ENCODE peak calls at places on chromosomes 4 and X, in five cellular contexts. One of them, this sample, is unnamed.

GRCh38 chrX:107827852-107828251 is 2.2 kb downstream of the MID2 start:
- DNase-seq in IMR-90: no peak
- DNase-seq in H9: no peak
- DNase-seq in neuronal stem cell: no peak
- DNase-seq in mesendoderm: no peak
- DNase-seq in this sample: no peak

GRCh38 chr4:53929955-53930798 is 134.2 kb downstream of the CHIC2 start:
- DNase-seq in IMR-90: peak; percentile 93
- DNase-seq in H9: peak; percentile 80
- DNase-seq in neuronal stem cell: peak; percentile 44
- DNase-seq in mesendoderm: peak; percentile 94
- DNase-seq in this sample: peak; percentile 49

GRCh38 chr4:151658959-151659593 is 101.7 kb downstream of the GATB start:
- DNase-seq in IMR-90: peak; percentile 67
- DNase-seq in H9: no peak
- DNase-seq in neuronal stem cell: no peak
- DNase-seq in mesendoderm: no peak
- DNase-seq in this sample: no peak

GRCh38 chr4:115453416-115453815 is 340.0 kb upstream of the NDST4 start:
- DNase-seq in IMR-90: no peak
- DNase-seq in H9: no peak
- DNase-seq in neuronal stem cell: no peak
- DNase-seq in mesendoderm: no peak
- DNase-seq in this sample: no peak

GRCh38 chrX:11261260-11261659 is 32.0 kb upstream of the AMELX start:
- DNase-seq in IMR-90: peak; percentile 76
- DNase-seq in H9: no peak
- DNase-seq in neuronal stem cell: no peak
- DNase-seq in mesendoderm: no peak
- DNase-seq in this sample: no peak

GRCh38 chrX:103107836-103108235 is 14.9 kb upstream of the NXF3 start:
- DNase-seq in IMR-90: no peak
- DNase-seq in H9: no peak
- DNase-seq in neuronal stem cell: no peak
- DNase-seq in mesendoderm: no peak
- DNase-seq in this sample: no peak

GRCh38 chrX:38881066-38881465 is 79.8 kb downstream of the MID1IP1 start:
- DNase-seq in IMR-90: no peak
- DNase-seq in H9: no peak
- DNase-seq in neuronal stem cell: no peak
- DNase-seq in mesendoderm: no peak
- DNase-seq in this sample: no peak

GRCh38 chr4:167177925-167178324 is 56.4 kb downstream of the SPOCK3 start:
- DNase-seq in IMR-90: no peak
- DNase-seq in H9: no peak
- DNase-seq in neuronal stem cell: no peak
- DNase-seq in mesendoderm: no peak
- DNase-seq in this sample: no peak

GRCh38 chr4:119579823-119580222 is 48.8 kb downstream of the PDE5A start:
- DNase-seq in IMR-90: no peak
- DNase-seq in H9: no peak
- DNase-seq in neuronal stem cell: no peak
- DNase-seq in mesendoderm: no peak
- DNase-seq in this sample: no peak

GRCh38 chrX:119734897-119735339 is 23.5 kb upstream of the SOWAHD start:
- DNase-seq in IMR-90: no peak
- DNase-seq in H9: no peak
- DNase-seq in neuronal stem cell: no peak
- DNase-seq in mesendoderm: no peak
- DNase-seq in this sample: no peak

GRCh38 chr4:138689182-138689546 is 326.4 kb upstream of the NOCT start:
- DNase-seq in IMR-90: peak; percentile 50
- DNase-seq in H9: no peak
- DNase-seq in neuronal stem cell: no peak
- DNase-seq in mesendoderm: no peak
- DNase-seq in this sample: no peak

GRCh38 chrX:152139589-152139988 is 1.2 kb upstream of the MAGEA10 start:
- DNase-seq in IMR-90: no peak
- DNase-seq in H9: no peak
- DNase-seq in neuronal stem cell: no peak
- DNase-seq in mesendoderm: no peak
- DNase-seq in this sample: no peak

GRCh38 chr4:30714408-30715031 is 5.6 kb upstream of the PCDH7 start:
- DNase-seq in IMR-90: peak; percentile 59
- DNase-seq in H9: peak; percentile 55
- DNase-seq in neuronal stem cell: peak; percentile 40
- DNase-seq in mesendoderm: peak; percentile 83
- DNase-seq in this sample: no peak

GRCh38 chr4:69832326-69833030 is 27.5 kb downstream of the SULT1E1 start:
- DNase-seq in IMR-90: no peak
- DNase-seq in H9: no peak
- DNase-seq in neuronal stem cell: no peak
- DNase-seq in mesendoderm: peak; percentile 77
- DNase-seq in this sample: no peak

GRCh38 chr4:169492436-169493163 is 119.8 kb downstream of the NEK1 start:
- DNase-seq in IMR-90: peak; percentile 44
- DNase-seq in H9: peak; percentile 47
- DNase-seq in neuronal stem cell: peak; percentile 30
- DNase-seq in mesendoderm: peak; percentile 60
- DNase-seq in this sample: peak; percentile 68

GRCh38 chrX:136198678-136199243 is 51.4 kb downstream of the FHL1 start:
- DNase-seq in IMR-90: no peak
- DNase-seq in H9: no peak
- DNase-seq in neuronal stem cell: no peak
- DNase-seq in mesendoderm: no peak
- DNase-seq in this sample: no peak

GRCh38 chr4:94690851-94691254 is 66.9 kb upstream of the BMPR1B start:
- DNase-seq in IMR-90: peak; percentile 51
- DNase-seq in H9: no peak
- DNase-seq in neuronal stem cell: no peak
- DNase-seq in mesendoderm: peak; percentile 34
- DNase-seq in this sample: no peak

GRCh38 chr4:4334798-4335520 is 44.9 kb downstream of the ZBTB49 start:
- DNase-seq in IMR-90: peak; percentile 30
- DNase-seq in H9: peak; percentile 81
- DNase-seq in neuronal stem cell: peak; percentile 11
- DNase-seq in mesendoderm: peak; percentile 60
- DNase-seq in this sample: peak; percentile 79

GRCh38 chr4:19776929-19777328 is 474.8 kb upstream of the SLIT2 start:
- DNase-seq in IMR-90: peak; percentile 17
- DNase-seq in H9: no peak
- DNase-seq in neuronal stem cell: no peak
- DNase-seq in mesendoderm: no peak
- DNase-seq in this sample: no peak

GRCh38 chrX:36721990-36722389 is 286.2 kb upstream of the FAM47C start:
- DNase-seq in IMR-90: no peak
- DNase-seq in H9: no peak
- DNase-seq in neuronal stem cell: no peak
- DNase-seq in mesendoderm: no peak
- DNase-seq in this sample: no peak

GRCh38 chrX:106959897-106960296 is 39.7 kb downstream of the CLDN2 start:
- DNase-seq in IMR-90: peak; percentile 33
- DNase-seq in H9: no peak
- DNase-seq in neuronal stem cell: no peak
- DNase-seq in mesendoderm: peak; percentile 44
- DNase-seq in this sample: no peak

GRCh38 chr4:184476660-184477059 is 2.3 kb upstream of the IRF2 start:
- DNase-seq in IMR-90: no peak
- DNase-seq in H9: no peak
- DNase-seq in neuronal stem cell: no peak
- DNase-seq in mesendoderm: no peak
- DNase-seq in this sample: no peak

GRCh38 chr4:155072417-155072816 is 136.0 kb upstream of the NPY2R start:
- DNase-seq in IMR-90: no peak
- DNase-seq in H9: no peak
- DNase-seq in neuronal stem cell: no peak
- DNase-seq in mesendoderm: no peak
- DNase-seq in this sample: no peak

GRCh38 chr4:8580321-8581093 is at the start of gene GPR78:
- DNase-seq in IMR-90: peak; percentile 49
- DNase-seq in H9: peak; percentile 93
- DNase-seq in neuronal stem cell: peak; percentile 92
- DNase-seq in mesendoderm: peak; percentile 96
- DNase-seq in this sample: peak; percentile 99

GRCh38 chrX:80550722-80551121 is 130.5 kb downstream of the TENT5D start:
- DNase-seq in IMR-90: no peak
- DNase-seq in H9: peak; percentile 67
- DNase-seq in neuronal stem cell: no peak
- DNase-seq in mesendoderm: peak; percentile 76
- DNase-seq in this sample: peak; percentile 17

GRCh38 chr4:105710678-105711077 is 2.1 kb downstream of the GSTCD start:
- DNase-seq in IMR-90: no peak
- DNase-seq in H9: no peak
- DNase-seq in neuronal stem cell: no peak
- DNase-seq in mesendoderm: peak; percentile 61
- DNase-seq in this sample: no peak

GRCh38 chrX:129520151-129520550 is 3.1 kb downstream of the SMARCA1 start:
- DNase-seq in IMR-90: no peak
- DNase-seq in H9: no peak
- DNase-seq in neuronal stem cell: no peak
- DNase-seq in mesendoderm: no peak
- DNase-seq in this sample: no peak

GRCh38 chr4:140213116-140213515 is 59.1 kb upstream of the MAML3 start:
- DNase-seq in IMR-90: no peak
- DNase-seq in H9: no peak
- DNase-seq in neuronal stem cell: no peak
- DNase-seq in mesendoderm: no peak
- DNase-seq in this sample: no peak

GRCh38 chrX:18931972-18932371 is 51.9 kb downstream of the PHKA2 start:
- DNase-seq in IMR-90: peak; percentile 30
- DNase-seq in H9: no peak
- DNase-seq in neuronal stem cell: peak; percentile 14
- DNase-seq in mesendoderm: peak; percentile 30
- DNase-seq in this sample: no peak

GRCh38 chr4:13103382-13104015 is 380.6 kb downstream of the RAB28 start:
- DNase-seq in IMR-90: no peak
- DNase-seq in H9: peak; percentile 41
- DNase-seq in neuronal stem cell: no peak
- DNase-seq in mesendoderm: peak; percentile 17
- DNase-seq in this sample: no peak

GRCh38 chr4:83255584-83255983 is 29.0 kb downstream of the COQ2 start:
- DNase-seq in IMR-90: peak; percentile 76
- DNase-seq in H9: no peak
- DNase-seq in neuronal stem cell: no peak
- DNase-seq in mesendoderm: peak; percentile 85
- DNase-seq in this sample: no peak

GRCh38 chr4:103934178-103934789 is 214.5 kb upstream of the TACR3 start:
- DNase-seq in IMR-90: peak; percentile 28
- DNase-seq in H9: no peak
- DNase-seq in neuronal stem cell: peak; percentile 39
- DNase-seq in mesendoderm: peak; percentile 47
- DNase-seq in this sample: no peak

GRCh38 chrX:2451456-2452316 is 49.1 kb downstream of the DHRSX start:
- DNase-seq in IMR-90: peak; percentile 62
- DNase-seq in H9: peak; percentile 74
- DNase-seq in neuronal stem cell: no peak
- DNase-seq in mesendoderm: peak; percentile 92
- DNase-seq in this sample: peak; percentile 66

GRCh38 chr4:140176735-140177134 is 22.8 kb upstream of the MAML3 start:
- DNase-seq in IMR-90: peak; percentile 90
- DNase-seq in H9: no peak
- DNase-seq in neuronal stem cell: no peak
- DNase-seq in mesendoderm: no peak
- DNase-seq in this sample: no peak

GRCh38 chrX:72245461-72246089 is 6.7 kb upstream of the ERCC6L start:
- DNase-seq in IMR-90: peak; percentile 61
- DNase-seq in H9: peak; percentile 54
- DNase-seq in neuronal stem cell: no peak
- DNase-seq in mesendoderm: peak; percentile 65
- DNase-seq in this sample: peak; percentile 80

DNA sequence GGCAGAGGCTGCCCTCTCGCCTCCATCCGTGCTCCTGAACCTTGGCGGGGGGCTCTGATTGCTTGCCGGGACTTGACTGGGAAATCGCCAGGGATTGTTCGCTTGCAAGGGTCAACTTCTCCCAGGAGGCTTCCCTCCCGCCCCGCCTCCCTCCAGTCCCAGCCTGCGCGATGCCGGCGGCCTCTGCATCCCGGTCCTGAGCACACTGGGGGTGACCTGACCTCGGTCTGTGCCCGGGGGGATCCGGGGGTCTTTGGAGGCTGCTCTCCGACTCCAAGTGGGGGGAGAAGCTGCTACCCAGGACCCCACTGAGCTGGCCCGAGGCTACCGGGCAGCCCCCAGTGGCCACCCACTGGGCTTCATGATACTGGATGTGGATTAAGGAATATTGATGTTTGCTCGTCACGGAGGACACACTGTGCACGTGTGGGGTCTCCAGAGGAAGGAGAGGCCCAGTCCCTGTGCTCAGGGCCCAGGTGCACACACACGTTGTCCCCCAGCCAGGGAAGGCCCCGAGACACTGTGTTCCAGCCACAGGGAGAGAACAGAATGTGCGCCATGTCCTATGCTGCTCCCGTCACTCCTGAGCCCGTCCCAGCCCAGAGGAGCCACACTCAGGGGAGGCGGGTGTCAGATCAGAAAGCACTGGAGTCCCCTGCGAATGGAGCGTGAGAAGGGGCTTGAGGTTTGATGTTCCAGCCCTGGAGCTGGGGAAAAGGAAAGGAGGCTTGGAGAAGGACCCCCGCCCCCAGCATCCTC is 55.9 kb upstream of the NKX1-1 start:
- DNase-seq in IMR-90: no peak
- DNase-seq in H9: peak; percentile 42
- DNase-seq in neuronal stem cell: no peak
- DNase-seq in mesendoderm: no peak
- DNase-seq in this sample: no peak
- H2AK5ac ChIP-seq in IMR-90: no peak overlapping the region
- H2AK5ac ChIP-seq in H9: no peak overlapping the region
- H2AK5ac ChIP-seq in neuronal stem cell: no peak overlapping the region
- H2AK5ac ChIP-seq in mesendoderm: no peak overlapping the region
- H2AK5ac ChIP-seq in this sample: peak overlapping the region; percentile 88

GRCh38 chr4:26887809-26888208 is 27.2 kb downstream of the STIM2 start:
- DNase-seq in IMR-90: no peak
- DNase-seq in H9: no peak
- DNase-seq in neuronal stem cell: no peak
- DNase-seq in mesendoderm: no peak
- DNase-seq in this sample: no peak
- H2AK5ac ChIP-seq in IMR-90: no peak overlapping the region
- H2AK5ac ChIP-seq in H9: no peak overlapping the region
- H2AK5ac ChIP-seq in neuronal stem cell: no peak overlapping the region
- H2AK5ac ChIP-seq in mesendoderm: no peak overlapping the region
- H2AK5ac ChIP-seq in this sample: no peak overlapping the region

GRCh38 chr4:21888195-21888976 is 60.2 kb downstream of the KCNIP4 start:
- DNase-seq in IMR-90: peak; percentile 93
- DNase-seq in H9: no peak
- DNase-seq in neuronal stem cell: no peak
- DNase-seq in mesendoderm: no peak
- DNase-seq in this sample: no peak
- H2AK5ac ChIP-seq in IMR-90: no peak overlapping the region
- H2AK5ac ChIP-seq in H9: no peak overlapping the region
- H2AK5ac ChIP-seq in neuronal stem cell: no peak overlapping the region
- H2AK5ac ChIP-seq in mesendoderm: no peak overlapping the region
- H2AK5ac ChIP-seq in this sample: no peak overlapping the region

DNA sequence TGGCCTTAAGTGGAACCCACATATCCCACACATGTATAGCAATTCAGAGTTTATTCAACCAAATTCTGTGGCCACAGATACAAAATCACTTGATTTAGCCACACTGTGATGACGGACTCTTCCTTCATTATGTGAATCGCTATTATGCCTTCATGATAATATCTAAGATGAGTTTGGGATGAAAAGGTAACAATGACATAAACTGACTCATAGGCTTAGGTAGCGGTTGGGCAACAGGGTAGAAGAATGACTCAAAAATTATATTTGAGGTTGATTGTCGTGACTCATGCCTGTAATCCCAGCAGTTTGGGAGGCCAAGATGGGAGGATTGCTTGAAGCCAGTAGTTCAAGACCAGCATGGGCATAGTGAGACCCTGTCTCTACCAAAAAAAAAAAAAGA is 70.5 kb upstream of the USP9X start:
- DNase-seq in IMR-90: peak; percentile 45
- DNase-seq in H9: no peak
- DNase-seq in neuronal stem cell: no peak
- DNase-seq in mesendoderm: no peak
- DNase-seq in this sample: no peak
- H2AK5ac ChIP-seq in IMR-90: no peak overlapping the region
- H2AK5ac ChIP-seq in H9: no peak overlapping the region
- H2AK5ac ChIP-seq in neuronal stem cell: no peak overlapping the region
- H2AK5ac ChIP-seq in mesendoderm: no peak overlapping the region
- H2AK5ac ChIP-seq in this sample: no peak overlapping the region

This sample was measured in H1.